ENCODE peak calls at places on chromosomes 7 and 10, in six cellular contexts. L is activated CD8-positive, alpha-beta T cell treated with anti-CD3 and anti-CD28 coated beads for 36 hours; C is ACHN; B is AG08395; W is body of pancreas; V is activated CD4-positive, alpha-beta memory T cell treated with anti-CD3 and anti-CD28 coated beads, Interleukin-2, amount 10 ng/mL, durations not matched to agents 7 days and 5 days. T is an unnamed sample.

GRCh38 chr10:4181075-4181474 is 396.1 kb upstream of the KLF6 start:
- DNase-seq in C (no peak), B (peak; percentile 35), W (no peak), V (no peak), L (no peak), T (no peak)

GRCh38 chr10:112912441-112912911 is 37.6 kb upstream of the TCF7L2 start:
- DNase-seq in B (no peak), L (no peak), W (no peak), C (no peak), V (no peak), T (no peak)

GRCh38 chr7:135661311-135662122 is 797 bp upstream of the STMP1 start:
- DNase-seq in W (peak; percentile 49), B (no peak), V (no peak), C (no peak), L (no peak), T (no peak)

GRCh38 chr10:2508971-2509605 is 558.3 kb upstream of the PFKP start:
- DNase-seq in W (no peak), V (no peak), C (peak; percentile 85), B (peak; percentile 44), L (no peak), T (no peak)

GRCh38 chr7:139725077-139725476 is 52.7 kb downstream of the HIPK2 start:
- DNase-seq in L (no peak), C (no peak), W (no peak), B (peak; percentile 61), V (no peak), T (no peak)

GRCh38 chr10:117938104-117938503 is 108.6 kb downstream of the RAB11FIP2 start:
- DNase-seq in W (no peak), V (no peak), B (no peak), C (no peak), L (peak; percentile 5), T (no peak)

GRCh38 chr7:44196450-44196872 is 4.3 kb upstream of the YKT6 start:
- DNase-seq in V (peak; percentile 28), L (peak; percentile 63), B (peak; percentile 73), W (peak; percentile 59), C (peak; percentile 77), T (no peak)

GRCh38 chr7:92699560-92699959 is 109.4 kb upstream of the FAM133B start:
- DNase-seq in W (no peak), B (no peak), L (no peak), V (no peak), C (no peak), T (no peak)

GRCh38 chr10:85919358-85920022 is 447.1 kb downstream of the GRID1 start:
- DNase-seq in L (no peak), C (no peak), V (no peak), W (no peak), B (no peak), T (no peak)

GRCh38 chr7:31192996-31193395 is 140.9 kb downstream of the ADCYAP1R1 start:
- DNase-seq in B (peak; percentile 70), C (peak; percentile 70), L (peak; percentile 10), V (no peak), W (peak; percentile 70), T (no peak)

T was measured in HS-27A.